ENCODE peak calls at places on chromosomes 3 and 15, in seven cellular contexts. One of them, this sample, is unnamed.

GRCh38 chr3:126551066-126551838 is 7.5 kb downstream of the C3orf22 start:
- DNase-seq in A549: no peak
- DNase-seq in right lobe of liver: peak; percentile 14
- DNase-seq in stomach: peak; percentile 10
- DNase-seq in uterus: peak; percentile 5
- DNase-seq in spleen: peak; percentile 62
- DNase-seq in body of pancreas: no peak
- DNase-seq in this sample: no peak

GRCh38 chr3:86180696-86181095 is 810.3 kb downstream of the VGLL3 start:
- DNase-seq in A549: peak; percentile 3
- DNase-seq in right lobe of liver: no peak
- DNase-seq in stomach: no peak
- DNase-seq in uterus: no peak
- DNase-seq in spleen: no peak
- DNase-seq in body of pancreas: no peak
- DNase-seq in this sample: peak; percentile 55

GRCh38 chr3:38142959-38143358 is 4.5 kb downstream of the MYD88 start:
- DNase-seq in A549: no peak
- DNase-seq in right lobe of liver: peak; percentile 4
- DNase-seq in stomach: no peak
- DNase-seq in uterus: no peak
- DNase-seq in spleen: no peak
- DNase-seq in body of pancreas: no peak
- DNase-seq in this sample: peak; percentile 6

GRCh38 chr15:39376371-39376909 is 204.4 kb upstream of the THBS1 start:
- DNase-seq in A549: no peak
- DNase-seq in right lobe of liver: no peak
- DNase-seq in stomach: no peak
- DNase-seq in uterus: no peak
- DNase-seq in spleen: no peak
- DNase-seq in body of pancreas: no peak
- DNase-seq in this sample: no peak

GRCh38 chr15:82597815-82598214 is 49.3 kb downstream of the CPEB1 start:
- DNase-seq in A549: no peak
- DNase-seq in right lobe of liver: no peak
- DNase-seq in stomach: no peak
- DNase-seq in uterus: no peak
- DNase-seq in spleen: no peak
- DNase-seq in body of pancreas: no peak
- DNase-seq in this sample: no peak

GRCh38 chr15:48572823-48573222 is 72.7 kb downstream of the FBN1 start:
- DNase-seq in A549: no peak
- DNase-seq in right lobe of liver: no peak
- DNase-seq in stomach: no peak
- DNase-seq in uterus: no peak
- DNase-seq in spleen: no peak
- DNase-seq in body of pancreas: no peak
- DNase-seq in this sample: no peak

GRCh38 chr15:57455969-57456368 is 79.7 kb downstream of the CGNL1 start:
- DNase-seq in A549: no peak
- DNase-seq in right lobe of liver: no peak
- DNase-seq in stomach: no peak
- DNase-seq in uterus: no peak
- DNase-seq in spleen: no peak
- DNase-seq in body of pancreas: no peak
- DNase-seq in this sample: no peak

GRCh38 chr3:11288021-11288491 is 15.9 kb downstream of the ATG7 start:
- DNase-seq in A549: no peak
- DNase-seq in right lobe of liver: no peak
- DNase-seq in stomach: no peak
- DNase-seq in uterus: no peak
- DNase-seq in spleen: no peak
- DNase-seq in body of pancreas: no peak
- DNase-seq in this sample: no peak

GRCh38 chr3:136678981-136679380 is 73.2 kb downstream of the STAG1 start:
- DNase-seq in A549: no peak
- DNase-seq in right lobe of liver: no peak
- DNase-seq in stomach: no peak
- DNase-seq in uterus: no peak
- DNase-seq in spleen: no peak
- DNase-seq in body of pancreas: no peak
- DNase-seq in this sample: no peak

GRCh38 chr3:128971421-128971820 is 22.5 kb downstream of the CFAP92 start:
- DNase-seq in A549: no peak
- DNase-seq in right lobe of liver: no peak
- DNase-seq in stomach: no peak
- DNase-seq in uterus: peak; percentile 35
- DNase-seq in spleen: no peak
- DNase-seq in body of pancreas: peak; percentile 48
- DNase-seq in this sample: peak; percentile 28

GRCh38 chr15:74785716-74786032 is 3.8 kb downstream of the CSK start:
- DNase-seq in A549: no peak
- DNase-seq in right lobe of liver: no peak
- DNase-seq in stomach: no peak
- DNase-seq in uterus: no peak
- DNase-seq in spleen: peak; percentile 84
- DNase-seq in body of pancreas: no peak
- DNase-seq in this sample: no peak

GRCh38 chr15:58770519-58770856 is 614 bp upstream of the MINDY2 start:
- DNase-seq in A549: peak; percentile 68
- DNase-seq in right lobe of liver: no peak
- DNase-seq in stomach: no peak
- DNase-seq in uterus: no peak
- DNase-seq in spleen: no peak
- DNase-seq in body of pancreas: no peak
- DNase-seq in this sample: no peak

GRCh38 chr15:90948506-90948905 is 6.2 kb upstream of the RCCD1 start:
- DNase-seq in A549: no peak
- DNase-seq in right lobe of liver: no peak
- DNase-seq in stomach: no peak
- DNase-seq in uterus: no peak
- DNase-seq in spleen: no peak
- DNase-seq in body of pancreas: no peak
- DNase-seq in this sample: no peak

GRCh38 chr15:32994810-32995424 is 199.6 kb downstream of the FMN1 start:
- DNase-seq in A549: peak; percentile 13
- DNase-seq in right lobe of liver: no peak
- DNase-seq in stomach: no peak
- DNase-seq in uterus: no peak
- DNase-seq in spleen: no peak
- DNase-seq in body of pancreas: no peak
- DNase-seq in this sample: no peak

DNA sequence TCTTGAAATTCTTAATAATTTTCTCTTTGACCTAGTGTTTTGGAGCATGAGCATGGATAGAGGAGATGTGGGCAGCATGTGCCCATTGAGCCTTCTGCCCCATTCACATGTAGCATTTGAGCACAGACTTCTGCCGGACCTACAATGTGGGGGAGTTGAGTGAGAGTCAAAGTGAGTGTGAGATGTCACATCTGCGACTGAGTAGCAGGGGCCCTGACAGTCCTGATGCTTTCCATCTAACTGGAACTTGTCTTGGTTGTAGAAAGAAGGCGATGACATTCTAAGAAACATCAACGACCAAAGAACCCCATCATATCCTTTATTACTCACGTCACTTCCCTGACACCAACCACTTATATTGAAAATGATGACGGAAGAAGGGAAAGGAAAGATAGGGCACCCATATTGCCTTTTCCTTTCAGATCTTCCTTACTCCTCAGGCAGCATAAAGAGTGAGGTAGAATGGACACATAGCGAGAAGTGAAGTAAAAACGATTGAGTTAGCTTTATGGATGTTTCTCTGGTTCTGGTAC is 30.5 kb downstream of the SMAD3 start:
- DNase-seq in A549: no peak
- DNase-seq in right lobe of liver: no peak
- DNase-seq in stomach: no peak
- DNase-seq in uterus: no peak
- DNase-seq in spleen: no peak
- DNase-seq in body of pancreas: no peak
- DNase-seq in this sample: no peak
- H3K4me1 ChIP-seq in A549: peaks cover 98% of the 10 kb centered on the region
- H3K4me1 ChIP-seq in right lobe of liver: no peaks in the 10 kb centered on the region
- H3K4me1 ChIP-seq in stomach: peaks cover 89% of the 10 kb centered on the region
- H3K4me1 ChIP-seq in uterus: no peaks in the 10 kb centered on the region
- H3K4me1 ChIP-seq in spleen: peaks cover 56% of the 10 kb centered on the region
- H3K4me1 ChIP-seq in body of pancreas: peaks cover 44% of the 10 kb centered on the region
- H3K4me1 ChIP-seq in this sample: peaks cover 24% of the 10 kb centered on the region

GRCh38 chr3:107525101-107525953 is 2.6 kb downstream of the BBX start:
- DNase-seq in A549: no peak
- DNase-seq in right lobe of liver: peak; percentile 58
- DNase-seq in stomach: peak; percentile 27
- DNase-seq in uterus: no peak
- DNase-seq in spleen: peak; percentile 86
- DNase-seq in body of pancreas: peak; percentile 38
- DNase-seq in this sample: peak; percentile 45

GRCh38 chr3:107525954-107526305 is 3.2 kb downstream of the BBX start:
- DNase-seq in A549: no peak
- DNase-seq in right lobe of liver: no peak
- DNase-seq in stomach: no peak
- DNase-seq in uterus: no peak
- DNase-seq in spleen: no peak
- DNase-seq in body of pancreas: no peak
- DNase-seq in this sample: no peak

GRCh38 chr3:107523361-107524213 is 825 bp downstream of the BBX start:
- DNase-seq in A549: no peak
- DNase-seq in right lobe of liver: peak; percentile 68
- DNase-seq in stomach: peak; percentile 64
- DNase-seq in uterus: peak; percentile 42
- DNase-seq in spleen: peak; percentile 93
- DNase-seq in body of pancreas: peak; percentile 76
- DNase-seq in this sample: peak; percentile 48

GRCh38 chr3:107522510-107523360 is at the start of gene BBX:
- DNase-seq in A549: peak; percentile 84
- DNase-seq in right lobe of liver: peak; percentile 86
- DNase-seq in stomach: peak; percentile 96
- DNase-seq in uterus: peak; percentile 94
- DNase-seq in spleen: peak; percentile 94
- DNase-seq in body of pancreas: peak; percentile 96
- DNase-seq in this sample: peak; percentile 97

DNA sequence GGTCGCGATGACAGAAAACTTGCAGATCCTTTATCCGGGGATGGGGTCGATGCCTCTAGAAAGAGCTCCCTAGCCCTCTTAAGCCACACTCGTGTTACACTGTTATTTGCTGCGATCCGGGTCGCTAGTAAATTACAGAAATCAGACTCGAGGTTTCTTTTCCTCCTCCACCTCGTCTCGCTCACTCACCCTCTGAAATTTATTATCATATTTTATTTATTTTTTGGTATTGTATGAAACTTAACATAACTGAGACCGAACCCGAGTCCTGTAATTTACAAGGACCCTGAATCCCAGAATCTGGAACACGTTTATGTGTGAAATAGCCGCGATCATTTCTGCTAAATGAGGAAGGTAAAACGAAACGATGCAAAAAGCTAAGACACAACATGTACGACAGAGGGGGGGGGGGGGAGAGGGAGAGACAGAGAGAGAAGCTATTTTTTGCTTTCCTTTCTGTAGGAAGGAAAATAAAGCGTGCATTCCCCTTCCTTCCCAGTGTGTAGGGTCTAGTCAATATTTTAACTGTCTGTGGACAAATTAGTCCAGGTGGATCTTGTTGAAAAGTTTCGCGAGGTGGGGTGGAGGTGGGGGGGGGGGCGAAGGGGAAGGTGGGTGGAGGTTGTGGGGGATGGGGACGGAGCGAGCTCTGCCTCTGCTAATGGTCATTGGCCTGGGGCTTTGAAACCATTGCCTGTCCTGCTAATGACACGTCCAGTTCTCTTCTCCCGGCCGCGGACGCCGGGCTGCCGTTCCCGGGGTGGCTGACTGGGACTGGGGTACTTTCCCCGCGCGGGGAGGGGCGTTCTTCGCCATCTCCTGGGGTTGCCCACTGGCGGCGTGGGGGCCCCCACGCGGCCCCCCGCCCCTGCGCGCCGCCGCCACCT is 1.7 kb downstream of the BBX start:
- DNase-seq in A549: no peak
- DNase-seq in right lobe of liver: peak; percentile 74
- DNase-seq in stomach: peak; percentile 50
- DNase-seq in uterus: peak; percentile 58
- DNase-seq in spleen: peak; percentile 90
- DNase-seq in body of pancreas: peak; percentile 69
- DNase-seq in this sample: peak; percentile 79
- TF ChIP-seq POLR2A in A549: peak; percentile 30
- TF ChIP-seq POLR2A in right lobe of liver: peak; percentile 30
- TF ChIP-seq POLR2A in stomach: no peak
- TF ChIP-seq POLR2A in uterus: peak; percentile 24
- TF ChIP-seq POLR2A in spleen: no peak
- TF ChIP-seq POLR2A in body of pancreas: peak; percentile 38
- TF ChIP-seq POLR2A in this sample: no peak

GRCh38 chr15:61401903-61402698 is 173.0 kb upstream of the RORA start:
- DNase-seq in A549: no peak
- DNase-seq in right lobe of liver: no peak
- DNase-seq in stomach: no peak
- DNase-seq in uterus: no peak
- DNase-seq in spleen: no peak
- DNase-seq in body of pancreas: no peak
- DNase-seq in this sample: no peak
- H3K4me1 ChIP-seq in A549: no peaks in the 10 kb centered on the region
- H3K4me1 ChIP-seq in right lobe of liver: no peaks in the 10 kb centered on the region
- H3K4me1 ChIP-seq in stomach: no peaks in the 10 kb centered on the region
- H3K4me1 ChIP-seq in uterus: no peaks in the 10 kb centered on the region
- H3K4me1 ChIP-seq in spleen: no peaks in the 10 kb centered on the region
- H3K4me1 ChIP-seq in body of pancreas: no peaks in the 10 kb centered on the region
- H3K4me1 ChIP-seq in this sample: no peaks in the 10 kb centered on the region

GRCh38 chr3:27657871-27658270 is 64.3 kb downstream of the EOMES start:
- DNase-seq in A549: no peak
- DNase-seq in right lobe of liver: no peak
- DNase-seq in stomach: no peak
- DNase-seq in uterus: no peak
- DNase-seq in spleen: no peak
- DNase-seq in body of pancreas: no peak
- DNase-seq in this sample: no peak
- TF ChIP-seq POLR2A in A549: no peak
- TF ChIP-seq POLR2A in right lobe of liver: no peak
- TF ChIP-seq POLR2A in stomach: no peak
- TF ChIP-seq POLR2A in uterus: no peak
- TF ChIP-seq POLR2A in spleen: no peak
- TF ChIP-seq POLR2A in body of pancreas: no peak
- TF ChIP-seq POLR2A in this sample: no peak

DNA sequence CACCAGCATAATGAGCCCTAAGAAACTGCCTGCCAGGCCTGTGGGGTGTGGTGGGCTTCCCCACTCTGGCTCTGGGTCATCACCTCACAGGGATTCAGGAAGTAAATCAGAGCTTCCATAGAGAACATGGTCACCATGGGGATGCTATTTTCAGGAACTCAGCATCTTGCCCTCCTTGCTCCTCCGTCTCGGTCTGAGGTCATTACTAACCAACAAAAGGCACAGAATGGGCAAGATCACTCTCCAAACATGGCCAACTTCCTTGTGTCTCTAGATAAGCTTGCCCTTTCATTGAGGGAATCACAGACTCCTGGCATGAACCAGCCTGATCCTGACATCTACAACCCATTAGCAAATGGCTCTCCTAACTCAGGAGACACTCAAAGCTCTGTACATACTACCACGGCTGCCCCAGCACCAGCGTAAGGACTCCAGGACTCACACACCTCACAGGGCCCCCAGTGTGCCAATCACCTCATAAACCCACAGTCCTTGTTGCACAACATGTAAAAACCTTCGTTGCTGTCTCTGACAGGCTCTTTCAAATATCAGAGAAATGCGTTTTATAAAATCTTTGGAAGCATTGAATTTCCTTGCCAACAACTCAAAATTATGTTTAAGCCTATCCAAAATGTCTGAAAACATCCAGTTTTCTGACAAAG is 7.4 kb downstream of the FYCO1 start:
- DNase-seq in A549: no peak
- DNase-seq in right lobe of liver: no peak
- DNase-seq in stomach: no peak
- DNase-seq in uterus: peak; percentile 42
- DNase-seq in spleen: no peak
- DNase-seq in body of pancreas: peak; percentile 15
- DNase-seq in this sample: no peak
- H3K4me1 ChIP-seq in A549: peaks cover 43% of the 10 kb centered on the region
- H3K4me1 ChIP-seq in right lobe of liver: peaks cover 3% of the 10 kb centered on the region
- H3K4me1 ChIP-seq in stomach: peaks cover 100% of the 10 kb centered on the region
- H3K4me1 ChIP-seq in uterus: peaks cover 43% of the 10 kb centered on the region
- H3K4me1 ChIP-seq in spleen: peaks cover 27% of the 10 kb centered on the region
- H3K4me1 ChIP-seq in body of pancreas: peaks cover 95% of the 10 kb centered on the region
- H3K4me1 ChIP-seq in this sample: peaks cover 33% of the 10 kb centered on the region